ENCODE peak calls at places on chromosomes 16 and 17, in six cellular contexts. Q, U, T, L, Z and Y are unnamed samples.

GRCh38 chr17:49381033-49381432 is 19.0 kb upstream of the ZNF652 start:
- DNase-seq in Q (no peak), T (no peak), L (no peak), Z (no peak), U (peak; percentile 84), Y (no peak)

GRCh38 chr17:81665205-81666091 is 957 bp downstream of the OXLD1 start:
- DNase-seq in U (no peak), Q (peak; percentile 35), Z (peak; percentile 30), T (no peak), L (no peak), Y (peak; percentile 67)

GRCh38 chr17:11882716-11883115 is 114.6 kb downstream of the ZNF18 start:
- DNase-seq in U (no peak), Z (no peak), T (no peak), L (no peak), Q (no peak), Y (peak; percentile 40)

GRCh38 chr16:29840240-29840639 is 20.0 kb downstream of the MVP start:
- DNase-seq in L (no peak), Z (no peak), T (no peak), U (no peak), Q (no peak), Y (no peak)

GRCh38 chr17:48048321-48049140 is at the start of gene NFE2L1:
- DNase-seq in U (peak; percentile 97), Z (peak; percentile 95), L (peak; percentile 73), Q (peak; percentile 95), T (peak; percentile 86), Y (peak; percentile 94)

GRCh38 chr16:46774743-46775177 is 26.6 kb upstream of the MYLK3 start:
- DNase-seq in U (no peak), T (no peak), Z (no peak), Q (no peak), L (no peak), Y (no peak)

GRCh38 chr17:10733666-10734065 is 3.8 kb upstream of the TMEM220 start:
- DNase-seq in U (no peak), L (no peak), Q (peak; percentile 19), T (no peak), Z (no peak), Y (no peak)

GRCh38 chr16:74726736-74727135 is 26.1 kb upstream of the MLKL start:
- DNase-seq in L (no peak), Q (peak; percentile 72), T (peak; percentile 80), U (no peak), Z (no peak), Y (peak; percentile 55)

GRCh38 chr17:43714338-43715149 is 44.0 kb downstream of the SOST start:
- DNase-seq in U (no peak), L (no peak), T (no peak), Z (no peak), Q (no peak), Y (no peak)